ENCODE peak calls at places on chromosomes 5 and 9, in seven cellular contexts. R is T-cell; X is omental fat pad; U is activated naive CD8-positive, alpha-beta T cell treated with anti-CD3 and anti-CD28 coated beads for 36 hours; L is NCI-H510A treated with DMSO at 0.1 percent for 48 hours; M is activated naive CD4-positive, alpha-beta T cell treated with anti-CD3 and anti-CD28 coated beads for 36 hours; B is neural crest cell. V is an unnamed sample.

GRCh38 chr5:1734271-1734907 is 65.2 kb downstream of the MRPL36 start:
- DNase-seq in L (no peak), U (no peak), B (no peak), M (no peak), X (no peak), R (no peak), V (no peak)

GRCh38 chr5:149580808-149581191 is 498 bp upstream of the ARHGEF37 start:
- DNase-seq in R (no peak), U (no peak), M (no peak), B (no peak), X (no peak), L (peak; percentile 60), V (no peak)

GRCh38 chr5:115372121-115372520 is 75.7 kb upstream of the CCDC112 start:
- DNase-seq in B (no peak), U (no peak), X (no peak), L (no peak), R (no peak), M (no peak), V (no peak)

GRCh38 chr5:56259002-56259511 is 25.9 kb upstream of the ANKRD55 start:
- DNase-seq in U (no peak), X (no peak), L (no peak), B (no peak), M (peak; percentile 9), R (no peak), V (no peak)

GRCh38 chr5:141855265-141856029 is 22.8 kb downstream of the PCDH1 start:
- DNase-seq in B (no peak), U (no peak), X (no peak), L (peak; percentile 64), M (no peak), R (no peak), V (no peak)

GRCh38 chr5:179840766-179841165 is 17.9 kb downstream of the MRNIP start:
- DNase-seq in M (no peak), L (no peak), B (no peak), U (no peak), R (no peak), X (peak; percentile 20), V (no peak)

GRCh38 chr5:172156541-172156994 is 31.5 kb downstream of the STK10 start:
- DNase-seq in B (no peak), X (no peak), L (no peak), U (no peak), R (no peak), M (no peak), V (no peak)

GRCh38 chr9:137080260-137081122 is 3.2 kb downstream of the UAP1L1 start:
- DNase-seq in L (no peak), R (no peak), X (no peak), U (no peak), B (no peak), M (no peak), V (no peak)

GRCh38 chr9:92223758-92224157 is 69.7 kb downstream of the IARS1 start:
- DNase-seq in U (no peak), L (no peak), M (no peak), X (no peak), B (no peak), R (no peak), V (no peak)

GRCh38 chr9:133935328-133936040 is 56.6 kb downstream of the VAV2 start:
- DNase-seq in R (no peak), U (no peak), M (no peak), X (no peak), B (no peak), L (peak; percentile 49), V (no peak)

GRCh38 chr9:98866435-98867108 is 59.1 kb downstream of the GALNT12 start:
- DNase-seq in L (no peak), B (no peak), U (no peak), M (no peak), X (no peak), R (no peak), V (no peak)

GRCh38 chr5:150036513-150036912 is 36.0 kb downstream of the HMGXB3 start:
- DNase-seq in L (no peak), U (no peak), X (no peak), R (no peak), M (no peak), B (no peak), V (no peak)

GRCh38 chr5:87195104-87195581 is 72.5 kb upstream of the RASA1 start:
- DNase-seq in L (no peak), R (no peak), B (no peak), M (peak; percentile 55), U (peak; percentile 18), X (no peak), V (no peak)

GRCh38 chr5:75167345-75167744 is 69.3 kb downstream of the ANKRD31 start:
- DNase-seq in B (no peak), X (no peak), L (no peak), R (no peak), U (no peak), M (no peak), V (no peak)